ENCODE peak calls at places on chromosomes 6 and 20, in four cellular contexts. M, V, W and P are unnamed samples.

GRCh38 chr20:48721324-48722001 is 106.3 kb downstream of the PREX1 start:
- DNase-seq in M (no peak), V (peak; percentile 71), W (no peak), P (no peak)

GRCh38 chr20:45944151-45944964 is 9.9 kb downstream of the PCIF1 start:
- DNase-seq in W (no peak), M (peak; percentile 71), V (no peak), P (no peak)

GRCh38 chr20:25054995-25055629 is 2.8 kb downstream of the ACSS1 start:
- DNase-seq in W (no peak), V (peak; percentile 15), M (peak; percentile 46), P (no peak)

GRCh38 chr20:38343107-38343797 is 3.0 kb upstream of the LBP start:
- DNase-seq in W (no peak), M (no peak), V (no peak), P (no peak)

GRCh38 chr6:2237001-2237400 is 8.4 kb downstream of the GMDS start:
- DNase-seq in W (no peak), M (peak; percentile 77), V (no peak), P (no peak)

GRCh38 chr20:49552007-49552406 is 15.9 kb downstream of the PTGIS start:
- DNase-seq in V (no peak), M (no peak), W (no peak), P (no peak)

GRCh38 chr6:117547688-117548621 is 54.4 kb downstream of the GOPC start:
- DNase-seq in M (no peak), W (peak; percentile 18), V (no peak), P (peak; percentile 54)

GRCh38 chr6:17334265-17334664 is 53.1 kb downstream of the RBM24 start:
- DNase-seq in W (no peak), V (no peak), M (peak; percentile 48), P (no peak)

GRCh38 chr20:41854765-41855164 is 236.6 kb upstream of the CHD6 start:
- DNase-seq in V (no peak), W (no peak), M (no peak), P (no peak)

GRCh38 chr6:169092375-169092774 is 161.3 kb downstream of the THBS2 start:
- DNase-seq in V (no peak), W (peak; percentile 34), M (no peak), P (no peak)

GRCh38 chr6:1701668-1702353 is 92.1 kb downstream of the FOXC1 start:
- DNase-seq in W (no peak), V (no peak), M (peak; percentile 89), P (no peak)

GRCh38 chr6:136244061-136244616 is 6.0 kb downstream of the MTFR2 start:
- DNase-seq in M (no peak), W (no peak), V (no peak), P (no peak)

GRCh38 chr6:142015011-142015410 is 117.7 kb upstream of the GJE1 start:
- DNase-seq in W (no peak), M (no peak), V (no peak), P (no peak)

GRCh38 chr6:170273191-170273590 is 17.7 kb downstream of the DLL1 start:
- DNase-seq in V (no peak), W (no peak), M (no peak), P (no peak)

GRCh38 chr20:44393608-44394519 is 38.4 kb downstream of the HNF4A start:
- DNase-seq in V (no peak), W (no peak), M (no peak), P (no peak)

GRCh38 chr6:63928613-63929012 is 293.0 kb downstream of the PHF3 start:
- DNase-seq in W (no peak), V (no peak), M (no peak), P (no peak)

GRCh38 chr6:49550413-49551125 is at the start of gene C6orf141:
- DNase-seq in V (peak; percentile 86), W (peak; percentile 35), M (peak; percentile 79), P (no peak)

GRCh38 chr20:18513208-18513607 is 5.5 kb downstream of the SEC23B start:
- DNase-seq in W (no peak), M (no peak), V (no peak), P (no peak)

GRCh38 chr6:42175860-42176259 is 2.7 kb downstream of the GUCA1A start:
- DNase-seq in W (no peak), M (no peak), V (no peak), P (no peak)

GRCh38 chr6:42165016-42165415 is 8.1 kb upstream of the GUCA1A start:
- DNase-seq in V (no peak), W (no peak), M (no peak), P (no peak)

GRCh38 chr6:157648561-157648960 is 174.5 kb upstream of the SNX9 start:
- DNase-seq in M (peak; percentile 28), V (no peak), W (peak; percentile 67), P (no peak)

GRCh38 chr20:1499528-1500420 is 8.6 kb upstream of the SIRPB2 start:
- DNase-seq in M (no peak), V (no peak), W (no peak), P (no peak)

GRCh38 chr6:34246563-34247391 is 2.0 kb downstream of the SMIM29 start:
- DNase-seq in W (peak; percentile 6), M (no peak), V (no peak), P (no peak)

GRCh38 chr20:23027721-23028120 is 7.4 kb upstream of the SSTR4 start:
- DNase-seq in W (no peak), V (no peak), M (no peak), P (no peak)

GRCh38 chr6:161228096-161228495 is 45.8 kb downstream of the AGPAT4 start:
- DNase-seq in V (no peak), W (no peak), M (no peak), P (no peak)

GRCh38 chr6:83169511-83169910 is 23.6 kb downstream of the PGM3 start:
- DNase-seq in M (no peak), W (no peak), V (no peak), P (no peak)

GRCh38 chr6:132919028-132919427 is 104.7 kb downstream of the RPS12 start:
- DNase-seq in W (no peak), V (no peak), M (no peak), P (no peak)

GRCh38 chr6:138086573-138087196 is 20.5 kb downstream of the PERP start:
- DNase-seq in W (peak; percentile 34), V (no peak), M (peak; percentile 56), P (no peak)

GRCh38 chr6:164569503-164569902 is 739.9 kb downstream of the C6orf118 start:
- DNase-seq in V (no peak), W (no peak), M (no peak), P (no peak)

GRCh38 chr20:62476074-62476838 is 461 bp upstream of the GATA5 start:
- DNase-seq in M (no peak), W (no peak), V (peak; percentile 86), P (no peak)

GRCh38 chr20:63956664-63957003 is 418 bp upstream of the UCKL1 start:
- DNase-seq in W (no peak), M (no peak), V (no peak), P (no peak)

GRCh38 chr6:40044196-40044595 is 109.9 kb upstream of the MOCS1 start:
- DNase-seq in V (no peak), W (no peak), M (no peak), P (no peak)

GRCh38 chr20:24376523-24377085 is 92.8 kb upstream of the SYNDIG1 start:
- DNase-seq in W (no peak), V (no peak), M (no peak), P (no peak)

GRCh38 chr6:119344306-119344705 is 5.3 kb downstream of the MAN1A1 start:
- DNase-seq in V (no peak), W (no peak), M (no peak), P (no peak)

GRCh38 chr6:23280445-23280844 is 711.1 kb downstream of the HDGFL1 start:
- DNase-seq in M (no peak), V (no peak), W (no peak), P (no peak)

GRCh38 chr6:14695579-14695978 is 550.3 kb upstream of the JARID2 start:
- DNase-seq in W (no peak), V (no peak), M (no peak), P (no peak)